ENCODE peak calls at places on chromosomes 5 and 9, in ten cellular contexts. W, S, J, K, C, Q, X, P, T and Y are unnamed samples.

GRCh38 chr9:114775981-114776380 is 29.9 kb downstream of the TNFSF15 start:
- DNase-seq in W (no peak), S (no peak), J (no peak), K (no peak), C (no peak), Q (no peak), X (no peak), P (no peak), T (no peak), Y (no peak)

GRCh38 chr5:179872356-179873160 is 13.9 kb upstream of the MRNIP start:
- DNase-seq in W (no peak), S (no peak), J (no peak), K (no peak), C (no peak), Q (no peak), X (no peak), P (no peak), T (no peak), Y (no peak)

GRCh38 chr5:78467744-78468357 is 107.4 kb downstream of the SCAMP1 start:
- DNase-seq in W (peak), S (no peak), J (no peak), K (peak), C (no peak), Q (no peak), X (peak), P (no peak), T (no peak), Y (no peak)

GRCh38 chr5:38595149-38595725 is 38.8 kb upstream of the LIFR start:
- DNase-seq in W (peak), S (no peak), J (no peak), K (peak), C (no peak), Q (no peak), X (no peak), P (no peak), T (no peak), Y (no peak)

GRCh38 chr9:2066312-2067273 is 51.4 kb downstream of the SMARCA2 start:
- DNase-seq in W (peak), S (no peak), J (no peak), K (peak), C (no peak), Q (no peak), X (no peak), P (no peak), T (no peak), Y (no peak)

GRCh38 chr5:156824800-156825199 is 25.3 kb upstream of the PPP1R2B start:
- DNase-seq in W (peak), S (no peak), J (peak), K (peak), C (no peak), Q (no peak), X (no peak), P (no peak), T (no peak), Y (no peak)

GRCh38 chr9:88005146-88005750 is 30.9 kb upstream of the CDK20 start:
- DNase-seq in W (peak), S (no peak), J (no peak), K (no peak), C (no peak), Q (no peak), X (no peak), P (no peak), T (no peak), Y (no peak)

GRCh38 chr5:115732026-115732425 is 84.4 kb downstream of the CDO1 start:
- DNase-seq in W (no peak), S (no peak), J (no peak), K (no peak), C (no peak), Q (no peak), X (no peak), P (no peak), T (no peak), Y (no peak)

GRCh38 chr5:73312146-73312871 is 136.3 kb downstream of the FOXD1 start:
- DNase-seq in W (peak), S (no peak), J (no peak), K (peak), C (no peak), Q (no peak), X (peak), P (no peak), T (no peak), Y (no peak)

GRCh38 chr5:109830955-109831502 is 141.3 kb downstream of the MAN2A1 start:
- DNase-seq in W (peak), S (no peak), J (no peak), K (no peak), C (no peak), Q (no peak), X (no peak), P (no peak), T (no peak), Y (no peak)

GRCh38 chr9:14508884-14509283 is 184.3 kb downstream of the ZDHHC21 start:
- DNase-seq in W (no peak), S (no peak), J (no peak), K (no peak), C (no peak), Q (no peak), X (no peak), P (no peak), T (no peak), Y (no peak)

GRCh38 chr5:24073097-24073496 is 565.7 kb downstream of the PRDM9 start:
- DNase-seq in W (no peak), S (no peak), J (peak), K (no peak), C (no peak), Q (no peak), X (no peak), P (no peak), T (no peak), Y (no peak)

GRCh38 chr5:131328536-131329186 is 64.8 kb downstream of the CDC42SE2 start:
- DNase-seq in W (peak), S (no peak), J (no peak), K (peak), C (no peak), Q (no peak), X (no peak), P (no peak), T (no peak), Y (no peak)

GRCh38 chr9:121699271-121700164 is 48.1 kb downstream of the DAB2IP start:
- DNase-seq in W (peak), S (no peak), J (peak), K (peak), C (peak), Q (no peak), X (no peak), P (peak), T (no peak), Y (peak)

GRCh38 chr9:126709241-126709640 is 95.5 kb downstream of the LMX1B start:
- DNase-seq in W (no peak), S (no peak), J (no peak), K (no peak), C (no peak), Q (no peak), X (no peak), P (no peak), T (no peak), Y (no peak)

GRCh38 chr5:8756498-8757084 is 789.3 kb downstream of the SEMA5A start:
- DNase-seq in W (peak), S (no peak), J (peak), K (peak), C (no peak), Q (no peak), X (no peak), P (no peak), T (no peak), Y (no peak)

GRCh38 chr9:136572003-136572595 is 26.3 kb upstream of the NOTCH1 start:
- DNase-seq in W (peak), S (no peak), J (peak), K (peak), C (no peak), Q (no peak), X (no peak), P (no peak), T (no peak), Y (peak)

GRCh38 chr5:43729846-43730478 is 127.0 kb downstream of the NNT start:
- DNase-seq in W (peak), S (no peak), J (no peak), K (peak), C (no peak), Q (no peak), X (no peak), P (no peak), T (no peak), Y (no peak)

GRCh38 chr5:39178171-39178570 is 41.2 kb downstream of the FYB1 start:
- DNase-seq in W (peak), S (no peak), J (no peak), K (peak), C (no peak), Q (no peak), X (no peak), P (no peak), T (no peak), Y (no peak)

GRCh38 chr5:67092447-67093023 is 104.1 kb downstream of the CD180 start:
- DNase-seq in W (peak), S (no peak), J (no peak), K (peak), C (no peak), Q (no peak), X (no peak), P (no peak), T (no peak), Y (no peak)

GRCh38 chr5:78537821-78538220 is 110.8 kb downstream of the LHFPL2 start:
- DNase-seq in W (peak), S (no peak), J (no peak), K (peak), C (no peak), Q (no peak), X (peak), P (peak), T (no peak), Y (no peak)

GRCh38 chr5:100909034-100909433 is 6.0 kb upstream of the ST8SIA4 start:
- DNase-seq in W (no peak), S (no peak), J (no peak), K (no peak), C (no peak), Q (no peak), X (no peak), P (no peak), T (no peak), Y (no peak)

GRCh38 chr5:54516051-54516645 is 1.4 kb upstream of the SNX18 start:
- DNase-seq in W (no peak), S (no peak), J (no peak), K (no peak), C (no peak), Q (no peak), X (no peak), P (no peak), T (no peak), Y (no peak)

GRCh38 chr9:129026442-129027223 is 1.5 kb downstream of the SH3GLB2 start:
- DNase-seq in W (no peak), S (no peak), J (no peak), K (no peak), C (no peak), Q (no peak), X (peak), P (no peak), T (no peak), Y (no peak)

GRCh38 chr9:112752334-112753110 is 2.0 kb downstream of the SNX30 start:
- DNase-seq in W (no peak), S (no peak), J (no peak), K (no peak), C (no peak), Q (no peak), X (no peak), P (no peak), T (no peak), Y (no peak)